ENCODE peak calls at places on chromosomes 11 and 22, in seven cellular contexts. One of them, this sample, is unnamed.

GRCh38 chr11:76719686-76720085 is 49.1 kb upstream of the LRRC32 start:
- DNase-seq in HCT116: no peak
- DNase-seq in GM23338: no peak
- DNase-seq in MM.1S: no peak
- DNase-seq in GM23248: no peak
- DNase-seq in hepatocyte: no peak
- DNase-seq in neural progenitor cell: no peak
- DNase-seq in this sample: no peak

GRCh38 chr11:88175004-88175706 is at the start of gene RAB38:
- DNase-seq in HCT116: peak; percentile 42
- DNase-seq in GM23338: peak; percentile 84
- DNase-seq in MM.1S: no peak
- DNase-seq in GM23248: peak; percentile 41
- DNase-seq in hepatocyte: peak; percentile 78
- DNase-seq in neural progenitor cell: peak; percentile 80
- DNase-seq in this sample: no peak

GRCh38 chr11:4181780-4182721 is 87.5 kb downstream of the RRM1 start:
- DNase-seq in HCT116: peak; percentile 57
- DNase-seq in GM23338: peak; percentile 77
- DNase-seq in MM.1S: peak; percentile 78
- DNase-seq in GM23248: peak; percentile 80
- DNase-seq in hepatocyte: peak; percentile 85
- DNase-seq in neural progenitor cell: peak; percentile 72
- DNase-seq in this sample: peak; percentile 74

GRCh38 chr11:87851234-87851633 is 324.0 kb downstream of the RAB38 start:
- DNase-seq in HCT116: no peak
- DNase-seq in GM23338: no peak
- DNase-seq in MM.1S: no peak
- DNase-seq in GM23248: peak; percentile 38
- DNase-seq in hepatocyte: no peak
- DNase-seq in neural progenitor cell: no peak
- DNase-seq in this sample: peak; percentile 86

GRCh38 chr22:22909605-22910271 is 22.1 kb downstream of the IGLL5 start:
- DNase-seq in HCT116: no peak
- DNase-seq in GM23338: no peak
- DNase-seq in MM.1S: no peak
- DNase-seq in GM23248: no peak
- DNase-seq in hepatocyte: no peak
- DNase-seq in neural progenitor cell: no peak
- DNase-seq in this sample: no peak

GRCh38 chr11:117195761-117196160 is 3.4 kb upstream of the TAGLN start:
- DNase-seq in HCT116: no peak
- DNase-seq in GM23338: no peak
- DNase-seq in MM.1S: no peak
- DNase-seq in GM23248: no peak
- DNase-seq in hepatocyte: no peak
- DNase-seq in neural progenitor cell: no peak
- DNase-seq in this sample: no peak

GRCh38 chr22:45866398-45867117 is 110.4 kb downstream of the WNT7B start:
- DNase-seq in HCT116: no peak
- DNase-seq in GM23338: peak; percentile 53
- DNase-seq in MM.1S: no peak
- DNase-seq in GM23248: no peak
- DNase-seq in hepatocyte: no peak
- DNase-seq in neural progenitor cell: peak; percentile 59
- DNase-seq in this sample: no peak

GRCh38 chr11:62443390-62444201 is 24.8 kb downstream of the SCGB1A1 start:
- DNase-seq in HCT116: no peak
- DNase-seq in GM23338: no peak
- DNase-seq in MM.1S: no peak
- DNase-seq in GM23248: peak; percentile 76
- DNase-seq in hepatocyte: no peak
- DNase-seq in neural progenitor cell: no peak
- DNase-seq in this sample: no peak

GRCh38 chr22:27632451-27633295 is 168.9 kb downstream of the MN1 start:
- DNase-seq in HCT116: no peak
- DNase-seq in GM23338: no peak
- DNase-seq in MM.1S: no peak
- DNase-seq in GM23248: no peak
- DNase-seq in hepatocyte: peak; percentile 78
- DNase-seq in neural progenitor cell: no peak
- DNase-seq in this sample: no peak

GRCh38 chr11:67268036-67268683 is 1.9 kb downstream of the GRK2 start:
- DNase-seq in HCT116: no peak
- DNase-seq in GM23338: no peak
- DNase-seq in MM.1S: peak; percentile 31
- DNase-seq in GM23248: no peak
- DNase-seq in hepatocyte: no peak
- DNase-seq in neural progenitor cell: no peak
- DNase-seq in this sample: no peak

GRCh38 chr11:107741044-107741823 is 29.4 kb upstream of the SLN start:
- DNase-seq in HCT116: peak; percentile 22
- DNase-seq in GM23338: peak; percentile 67
- DNase-seq in MM.1S: peak; percentile 23
- DNase-seq in GM23248: peak; percentile 56
- DNase-seq in hepatocyte: peak; percentile 25
- DNase-seq in neural progenitor cell: peak; percentile 46
- DNase-seq in this sample: peak; percentile 73

GRCh38 chr11:29260939-29261705 is 755.7 kb downstream of the KCNA4 start:
- DNase-seq in HCT116: peak; percentile 76
- DNase-seq in GM23338: no peak
- DNase-seq in MM.1S: no peak
- DNase-seq in GM23248: peak; percentile 17
- DNase-seq in hepatocyte: peak; percentile 66
- DNase-seq in neural progenitor cell: no peak
- DNase-seq in this sample: peak; percentile 92

GRCh38 chr11:6259638-6260019 is at the start of gene CCKBR:
- DNase-seq in HCT116: no peak
- DNase-seq in GM23338: peak; percentile 72
- DNase-seq in MM.1S: no peak
- DNase-seq in GM23248: no peak
- DNase-seq in hepatocyte: peak; percentile 64
- DNase-seq in neural progenitor cell: peak; percentile 80
- DNase-seq in this sample: no peak
- TF ChIP-seq EZH2 in HCT116: no peak
- TF ChIP-seq EZH2 in GM23338: no peak
- TF ChIP-seq EZH2 in MM.1S: no peak
- TF ChIP-seq EZH2 in GM23248: no peak
- TF ChIP-seq EZH2 in hepatocyte: no peak
- TF ChIP-seq EZH2 in neural progenitor cell: no peak
- TF ChIP-seq EZH2 in this sample: no peak

DNA sequence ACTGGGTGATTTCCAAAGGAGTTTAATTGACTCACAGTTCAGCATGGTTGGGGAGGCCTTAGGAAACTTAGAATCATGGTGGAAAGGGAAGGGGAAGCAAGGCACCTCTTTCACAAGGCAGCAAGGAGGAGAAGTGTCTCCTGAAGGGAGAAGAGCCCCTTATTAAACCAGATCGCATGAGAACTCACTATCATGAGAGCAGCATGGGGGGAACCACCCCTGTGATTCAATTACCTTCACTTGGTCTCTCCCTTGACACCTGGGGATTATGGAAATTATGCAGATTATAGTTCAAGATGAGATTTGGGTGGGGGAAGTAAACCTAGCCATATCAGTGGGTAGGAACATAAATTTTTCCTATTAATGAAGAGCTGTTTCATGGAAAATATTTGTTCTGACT is 488.5 kb downstream of the ETS1 start:
- DNase-seq in HCT116: no peak
- DNase-seq in GM23338: peak; percentile 14
- DNase-seq in MM.1S: no peak
- DNase-seq in GM23248: no peak
- DNase-seq in hepatocyte: no peak
- DNase-seq in neural progenitor cell: no peak
- DNase-seq in this sample: no peak
- TF ChIP-seq EZH2phosphoT487 in HCT116: no peak
- TF ChIP-seq EZH2phosphoT487 in GM23338: no peak
- TF ChIP-seq EZH2phosphoT487 in MM.1S: no peak
- TF ChIP-seq EZH2phosphoT487 in GM23248: no peak
- TF ChIP-seq EZH2phosphoT487 in hepatocyte: no peak
- TF ChIP-seq EZH2phosphoT487 in neural progenitor cell: no peak
- TF ChIP-seq EZH2phosphoT487 in this sample: no peak

GRCh38 chr11:355581-356458 is 13.5 kb upstream of the B4GALNT4 start:
- DNase-seq in HCT116: peak; percentile 65
- DNase-seq in GM23338: peak; percentile 95
- DNase-seq in MM.1S: no peak
- DNase-seq in GM23248: peak; percentile 96
- DNase-seq in hepatocyte: peak; percentile 97
- DNase-seq in neural progenitor cell: peak; percentile 93
- DNase-seq in this sample: peak; percentile 71
- TF ChIP-seq EZH2 in HCT116: no peak
- TF ChIP-seq EZH2 in GM23338: no peak
- TF ChIP-seq EZH2 in MM.1S: no peak
- TF ChIP-seq EZH2 in GM23248: no peak
- TF ChIP-seq EZH2 in hepatocyte: no peak
- TF ChIP-seq EZH2 in neural progenitor cell: no peak
- TF ChIP-seq EZH2 in this sample: no peak

GRCh38 chr11:103812680-103813079 is 223.8 kb upstream of the DDI1 start:
- DNase-seq in HCT116: no peak
- DNase-seq in GM23338: no peak
- DNase-seq in MM.1S: no peak
- DNase-seq in GM23248: no peak
- DNase-seq in hepatocyte: no peak
- DNase-seq in neural progenitor cell: no peak
- DNase-seq in this sample: no peak
- TF ChIP-seq EZH2phosphoT487 in HCT116: no peak
- TF ChIP-seq EZH2phosphoT487 in GM23338: no peak
- TF ChIP-seq EZH2phosphoT487 in MM.1S: no peak
- TF ChIP-seq EZH2phosphoT487 in GM23248: no peak
- TF ChIP-seq EZH2phosphoT487 in hepatocyte: no peak
- TF ChIP-seq EZH2phosphoT487 in neural progenitor cell: no peak
- TF ChIP-seq EZH2phosphoT487 in this sample: no peak

GRCh38 chr11:20159680-20160381 is 444 bp downstream of the DBX1 start:
- DNase-seq in HCT116: no peak
- DNase-seq in GM23338: peak; percentile 70
- DNase-seq in MM.1S: no peak
- DNase-seq in GM23248: no peak
- DNase-seq in hepatocyte: no peak
- DNase-seq in neural progenitor cell: peak; percentile 36
- DNase-seq in this sample: no peak
- TF ChIP-seq EZH2 in HCT116: no peak
- TF ChIP-seq EZH2 in GM23338: peak; percentile 55
- TF ChIP-seq EZH2 in MM.1S: no peak
- TF ChIP-seq EZH2 in GM23248: no peak
- TF ChIP-seq EZH2 in hepatocyte: no peak
- TF ChIP-seq EZH2 in neural progenitor cell: no peak
- TF ChIP-seq EZH2 in this sample: no peak

GRCh38 chr22:25919452-25919851 is 177.5 kb downstream of the MYO18B start:
- DNase-seq in HCT116: no peak
- DNase-seq in GM23338: no peak
- DNase-seq in MM.1S: no peak
- DNase-seq in GM23248: no peak
- DNase-seq in hepatocyte: no peak
- DNase-seq in neural progenitor cell: no peak
- DNase-seq in this sample: no peak
- TF ChIP-seq EZH2phosphoT487 in HCT116: no peak
- TF ChIP-seq EZH2phosphoT487 in GM23338: no peak
- TF ChIP-seq EZH2phosphoT487 in MM.1S: no peak
- TF ChIP-seq EZH2phosphoT487 in GM23248: no peak
- TF ChIP-seq EZH2phosphoT487 in hepatocyte: no peak
- TF ChIP-seq EZH2phosphoT487 in neural progenitor cell: no peak
- TF ChIP-seq EZH2phosphoT487 in this sample: no peak

DNA sequence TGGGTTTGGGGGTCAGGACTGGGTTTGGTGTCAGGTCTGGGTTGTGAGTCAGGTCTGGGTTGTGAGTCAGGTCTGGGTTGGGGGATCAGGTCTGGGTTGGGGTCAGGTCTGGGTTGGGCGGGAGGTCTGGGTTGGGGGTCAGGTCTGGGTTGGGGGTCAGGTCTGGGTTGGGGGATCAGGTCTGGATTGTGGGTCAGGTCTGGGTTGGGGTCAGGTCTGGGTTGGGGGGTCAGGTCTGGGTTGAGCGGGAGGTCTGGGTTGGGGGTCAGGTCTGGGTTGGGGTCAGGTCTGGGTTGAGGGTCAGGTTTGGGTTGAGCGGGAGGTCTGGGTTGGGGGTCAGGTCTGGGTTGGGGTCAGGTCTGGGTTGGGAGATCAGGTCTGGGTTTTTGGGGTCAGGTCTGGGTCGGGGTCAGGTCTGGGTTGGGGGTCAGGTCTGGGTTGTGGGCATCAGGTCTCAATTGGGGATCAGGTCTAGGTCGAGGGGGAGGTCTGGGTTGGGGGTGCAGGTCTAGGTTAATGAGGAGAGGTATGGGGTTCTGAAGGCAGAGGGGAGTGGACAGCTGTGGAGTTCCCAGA is 718 bp downstream of the TTLL8 start:
- DNase-seq in HCT116: no peak
- DNase-seq in GM23338: no peak
- DNase-seq in MM.1S: no peak
- DNase-seq in GM23248: no peak
- DNase-seq in hepatocyte: no peak
- DNase-seq in neural progenitor cell: no peak
- DNase-seq in this sample: no peak
- TF ChIP-seq EZH2 in HCT116: no peak
- TF ChIP-seq EZH2 in GM23338: no peak
- TF ChIP-seq EZH2 in MM.1S: no peak
- TF ChIP-seq EZH2 in GM23248: no peak
- TF ChIP-seq EZH2 in hepatocyte: no peak
- TF ChIP-seq EZH2 in neural progenitor cell: no peak
- TF ChIP-seq EZH2 in this sample: no peak